ENCODE peak calls at places on chromosomes 16 and 17, in ten cellular contexts. One of them, this sample, is unnamed.

GRCh38 chr17:31691251-31691905 is 167.7 kb downstream of the COPRS start:
- DNase-seq in colonic mucosa: no peak
- DNase-seq in GM23248: no peak
- DNase-seq in fibroblast of pulmonary artery: no peak
- DNase-seq in neuronal stem cell: no peak
- DNase-seq in stomach: no peak
- DNase-seq in brain microvascular endothelial cell: no peak
- DNase-seq in H7: no peak
- DNase-seq in Panc1: no peak
- DNase-seq in mucosa of descending colon: no peak
- DNase-seq in this sample: no peak

GRCh38 chr17:43832976-43833829 is at the start of gene MPP3:
- DNase-seq in neuronal stem cell: peak
- DNase-seq in fibroblast of pulmonary artery: peak
- DNase-seq in brain microvascular endothelial cell: peak
- DNase-seq in Panc1: no peak
- DNase-seq in stomach: peak
- DNase-seq in mucosa of descending colon: peak
- DNase-seq in colonic mucosa: peak
- DNase-seq in H7: peak
- DNase-seq in GM23248: peak
- DNase-seq in this sample: peak

GRCh38 chr16:87052506-87052905 is 264.7 kb downstream of the C16orf95 start:
- DNase-seq in fibroblast of pulmonary artery: no peak
- DNase-seq in neuronal stem cell: no peak
- DNase-seq in mucosa of descending colon: no peak
- DNase-seq in GM23248: peak
- DNase-seq in colonic mucosa: no peak
- DNase-seq in stomach: no peak
- DNase-seq in H7: no peak
- DNase-seq in brain microvascular endothelial cell: peak
- DNase-seq in Panc1: no peak
- DNase-seq in this sample: no peak

GRCh38 chr16:79839450-79839849 is 238.9 kb upstream of the MAF start:
- DNase-seq in neuronal stem cell: no peak
- DNase-seq in GM23248: no peak
- DNase-seq in stomach: no peak
- DNase-seq in H7: no peak
- DNase-seq in mucosa of descending colon: no peak
- DNase-seq in colonic mucosa: no peak
- DNase-seq in brain microvascular endothelial cell: no peak
- DNase-seq in fibroblast of pulmonary artery: no peak
- DNase-seq in Panc1: no peak
- DNase-seq in this sample: no peak

GRCh38 chr17:31842416-31843381 is 16.3 kb downstream of the COPRS start:
- DNase-seq in H7: peak
- DNase-seq in brain microvascular endothelial cell: peak
- DNase-seq in mucosa of descending colon: peak
- DNase-seq in neuronal stem cell: peak
- DNase-seq in GM23248: peak
- DNase-seq in colonic mucosa: peak
- DNase-seq in Panc1: peak
- DNase-seq in fibroblast of pulmonary artery: peak
- DNase-seq in stomach: peak
- DNase-seq in this sample: peak

GRCh38 chr16:535446-536405 is 8.2 kb downstream of the CAPN15 start:
- DNase-seq in stomach: peak
- DNase-seq in neuronal stem cell: no peak
- DNase-seq in H7: peak
- DNase-seq in GM23248: peak
- DNase-seq in colonic mucosa: peak
- DNase-seq in Panc1: no peak
- DNase-seq in brain microvascular endothelial cell: peak
- DNase-seq in mucosa of descending colon: peak
- DNase-seq in fibroblast of pulmonary artery: peak
- DNase-seq in this sample: no peak

GRCh38 chr17:67477687-67478086 is 100.6 kb downstream of the PITPNC1 start:
- DNase-seq in neuronal stem cell: no peak
- DNase-seq in brain microvascular endothelial cell: peak
- DNase-seq in mucosa of descending colon: no peak
- DNase-seq in colonic mucosa: no peak
- DNase-seq in H7: no peak
- DNase-seq in GM23248: peak
- DNase-seq in Panc1: no peak
- DNase-seq in stomach: no peak
- DNase-seq in fibroblast of pulmonary artery: no peak
- DNase-seq in this sample: no peak

GRCh38 chr17:3897731-3898130 is 4.9 kb upstream of the CAMKK1 start:
- DNase-seq in mucosa of descending colon: no peak
- DNase-seq in stomach: no peak
- DNase-seq in colonic mucosa: no peak
- DNase-seq in Panc1: no peak
- DNase-seq in neuronal stem cell: no peak
- DNase-seq in GM23248: no peak
- DNase-seq in fibroblast of pulmonary artery: no peak
- DNase-seq in brain microvascular endothelial cell: no peak
- DNase-seq in H7: no peak
- DNase-seq in this sample: no peak

GRCh38 chr16:86994651-86995171 is 322.5 kb downstream of the C16orf95 start:
- DNase-seq in brain microvascular endothelial cell: peak
- DNase-seq in GM23248: peak
- DNase-seq in colonic mucosa: no peak
- DNase-seq in mucosa of descending colon: no peak
- DNase-seq in neuronal stem cell: no peak
- DNase-seq in Panc1: no peak
- DNase-seq in H7: no peak
- DNase-seq in fibroblast of pulmonary artery: peak
- DNase-seq in stomach: no peak
- DNase-seq in this sample: no peak

GRCh38 chr17:45430738-45431530 is 1.7 kb downstream of the ARHGAP27 start:
- DNase-seq in colonic mucosa: peak
- DNase-seq in Panc1: no peak
- DNase-seq in neuronal stem cell: no peak
- DNase-seq in stomach: peak
- DNase-seq in GM23248: peak
- DNase-seq in fibroblast of pulmonary artery: no peak
- DNase-seq in H7: peak
- DNase-seq in mucosa of descending colon: peak
- DNase-seq in brain microvascular endothelial cell: no peak
- DNase-seq in this sample: peak

GRCh38 chr16:4351880-4352279 is 759 bp upstream of the PAM16 start:
- DNase-seq in colonic mucosa: no peak
- DNase-seq in fibroblast of pulmonary artery: no peak
- DNase-seq in GM23248: peak
- DNase-seq in Panc1: no peak
- DNase-seq in brain microvascular endothelial cell: peak
- DNase-seq in neuronal stem cell: no peak
- DNase-seq in stomach: no peak
- DNase-seq in H7: no peak
- DNase-seq in mucosa of descending colon: no peak
- DNase-seq in this sample: no peak

GRCh38 chr17:75808905-75809621 is 24.5 kb downstream of the UNK start:
- DNase-seq in stomach: peak
- DNase-seq in brain microvascular endothelial cell: peak
- DNase-seq in mucosa of descending colon: peak
- DNase-seq in neuronal stem cell: no peak
- DNase-seq in GM23248: peak
- DNase-seq in Panc1: no peak
- DNase-seq in H7: peak
- DNase-seq in colonic mucosa: no peak
- DNase-seq in fibroblast of pulmonary artery: peak
- DNase-seq in this sample: peak

GRCh38 chr17:57454729-57455062 is 198.4 kb downstream of the MSI2 start:
- DNase-seq in Panc1: no peak
- DNase-seq in GM23248: no peak
- DNase-seq in H7: no peak
- DNase-seq in mucosa of descending colon: no peak
- DNase-seq in fibroblast of pulmonary artery: no peak
- DNase-seq in neuronal stem cell: no peak
- DNase-seq in colonic mucosa: no peak
- DNase-seq in brain microvascular endothelial cell: no peak
- DNase-seq in stomach: no peak
- DNase-seq in this sample: no peak

GRCh38 chr17:72839086-72839728 is 253.3 kb downstream of the SLC39A11 start:
- DNase-seq in brain microvascular endothelial cell: no peak
- DNase-seq in GM23248: no peak
- DNase-seq in stomach: no peak
- DNase-seq in fibroblast of pulmonary artery: no peak
- DNase-seq in H7: no peak
- DNase-seq in mucosa of descending colon: no peak
- DNase-seq in neuronal stem cell: no peak
- DNase-seq in colonic mucosa: no peak
- DNase-seq in Panc1: no peak
- DNase-seq in this sample: no peak

GRCh38 chr17:65198653-65199382 is 61.6 kb downstream of the RGS9 start:
- DNase-seq in mucosa of descending colon: no peak
- DNase-seq in stomach: no peak
- DNase-seq in fibroblast of pulmonary artery: peak
- DNase-seq in GM23248: peak
- DNase-seq in Panc1: peak
- DNase-seq in brain microvascular endothelial cell: no peak
- DNase-seq in colonic mucosa: no peak
- DNase-seq in neuronal stem cell: peak
- DNase-seq in H7: peak
- DNase-seq in this sample: no peak

GRCh38 chr16:58236231-58236690 is 38.4 kb upstream of the CSNK2A2 start:
- DNase-seq in colonic mucosa: peak
- DNase-seq in Panc1: no peak
- DNase-seq in GM23248: peak
- DNase-seq in mucosa of descending colon: peak
- DNase-seq in neuronal stem cell: peak
- DNase-seq in stomach: peak
- DNase-seq in fibroblast of pulmonary artery: peak
- DNase-seq in brain microvascular endothelial cell: peak
- DNase-seq in H7: peak
- DNase-seq in this sample: peak

DNA sequence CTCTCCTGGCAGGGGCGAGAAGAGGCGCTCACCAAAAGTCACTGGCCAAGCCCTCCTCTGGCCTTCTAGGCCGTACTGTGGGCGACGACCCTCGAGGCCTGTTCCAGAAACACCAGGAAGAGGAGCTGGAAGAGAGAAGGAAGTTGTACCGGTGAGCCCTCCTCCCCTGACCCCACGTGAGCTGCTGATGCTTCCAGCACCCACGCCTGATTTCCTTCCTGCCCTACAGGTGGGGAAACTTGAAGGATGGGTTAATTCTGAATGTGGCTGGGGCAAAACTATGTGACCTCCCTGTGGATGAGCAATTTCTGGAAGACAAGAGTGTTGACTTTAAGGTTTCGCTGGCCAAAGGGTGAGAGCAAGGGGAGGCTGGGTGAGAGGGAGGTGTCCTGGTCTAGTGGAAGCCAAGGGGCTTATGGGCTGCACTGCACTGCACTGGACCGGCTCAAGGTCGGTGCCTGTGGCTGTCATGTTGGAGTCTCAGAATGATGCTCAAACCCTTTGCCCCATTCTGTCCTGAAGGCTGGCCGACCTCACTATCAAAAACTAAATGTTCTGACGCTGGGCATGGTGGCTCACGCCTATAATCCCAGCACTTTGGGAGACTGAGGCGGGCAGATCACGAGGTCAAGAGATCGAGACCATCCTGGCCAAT is 6.2 kb downstream of the C17orf100 start:
- DNase-seq in stomach: no peak
- DNase-seq in colonic mucosa: no peak
- DNase-seq in GM23248: no peak
- DNase-seq in mucosa of descending colon: no peak
- DNase-seq in fibroblast of pulmonary artery: no peak
- DNase-seq in brain microvascular endothelial cell: no peak
- DNase-seq in Panc1: no peak
- DNase-seq in H7: no peak
- DNase-seq in neuronal stem cell: no peak
- DNase-seq in this sample: no peak
- H3K4me3 ChIP-seq in stomach: no peak
- H3K4me3 ChIP-seq in colonic mucosa: no peak
- H3K4me3 ChIP-seq in GM23248: no peak
- H3K4me3 ChIP-seq in mucosa of descending colon: no peak
- H3K4me3 ChIP-seq in fibroblast of pulmonary artery: no peak
- H3K4me3 ChIP-seq in brain microvascular endothelial cell: no peak
- H3K4me3 ChIP-seq in Panc1: no peak
- H3K4me3 ChIP-seq in H7: peak
- H3K4me3 ChIP-seq in neuronal stem cell: peak
- H3K4me3 ChIP-seq in this sample: peak

GRCh38 chr17:41678411-41678906 is 10.2 kb upstream of the EIF1 start:
- DNase-seq in H7: no peak
- DNase-seq in GM23248: no peak
- DNase-seq in mucosa of descending colon: no peak
- DNase-seq in Panc1: no peak
- DNase-seq in neuronal stem cell: no peak
- DNase-seq in colonic mucosa: no peak
- DNase-seq in brain microvascular endothelial cell: no peak
- DNase-seq in fibroblast of pulmonary artery: peak
- DNase-seq in stomach: no peak
- DNase-seq in this sample: no peak
- H3K4me3 ChIP-seq in H7: no peak
- H3K4me3 ChIP-seq in GM23248: peak
- H3K4me3 ChIP-seq in mucosa of descending colon: no peak
- H3K4me3 ChIP-seq in Panc1: peak
- H3K4me3 ChIP-seq in neuronal stem cell: no peak
- H3K4me3 ChIP-seq in colonic mucosa: peak
- H3K4me3 ChIP-seq in brain microvascular endothelial cell: peak
- H3K4me3 ChIP-seq in fibroblast of pulmonary artery: peak
- H3K4me3 ChIP-seq in stomach: peak
- H3K4me3 ChIP-seq in this sample: peak

GRCh38 chr17:7923290-7923628 is 6.4 kb downstream of the KCNAB3 start:
- DNase-seq in neuronal stem cell: no peak
- DNase-seq in GM23248: no peak
- DNase-seq in Panc1: no peak
- DNase-seq in mucosa of descending colon: no peak
- DNase-seq in H7: no peak
- DNase-seq in stomach: no peak
- DNase-seq in fibroblast of pulmonary artery: no peak
- DNase-seq in brain microvascular endothelial cell: no peak
- DNase-seq in colonic mucosa: no peak
- DNase-seq in this sample: no peak
- H3K4me3 ChIP-seq in neuronal stem cell: no peak
- H3K4me3 ChIP-seq in GM23248: peak
- H3K4me3 ChIP-seq in Panc1: peak
- H3K4me3 ChIP-seq in mucosa of descending colon: no peak
- H3K4me3 ChIP-seq in H7: peak
- H3K4me3 ChIP-seq in stomach: peak
- H3K4me3 ChIP-seq in fibroblast of pulmonary artery: peak
- H3K4me3 ChIP-seq in brain microvascular endothelial cell: peak
- H3K4me3 ChIP-seq in colonic mucosa: peak
- H3K4me3 ChIP-seq in this sample: peak

DNA sequence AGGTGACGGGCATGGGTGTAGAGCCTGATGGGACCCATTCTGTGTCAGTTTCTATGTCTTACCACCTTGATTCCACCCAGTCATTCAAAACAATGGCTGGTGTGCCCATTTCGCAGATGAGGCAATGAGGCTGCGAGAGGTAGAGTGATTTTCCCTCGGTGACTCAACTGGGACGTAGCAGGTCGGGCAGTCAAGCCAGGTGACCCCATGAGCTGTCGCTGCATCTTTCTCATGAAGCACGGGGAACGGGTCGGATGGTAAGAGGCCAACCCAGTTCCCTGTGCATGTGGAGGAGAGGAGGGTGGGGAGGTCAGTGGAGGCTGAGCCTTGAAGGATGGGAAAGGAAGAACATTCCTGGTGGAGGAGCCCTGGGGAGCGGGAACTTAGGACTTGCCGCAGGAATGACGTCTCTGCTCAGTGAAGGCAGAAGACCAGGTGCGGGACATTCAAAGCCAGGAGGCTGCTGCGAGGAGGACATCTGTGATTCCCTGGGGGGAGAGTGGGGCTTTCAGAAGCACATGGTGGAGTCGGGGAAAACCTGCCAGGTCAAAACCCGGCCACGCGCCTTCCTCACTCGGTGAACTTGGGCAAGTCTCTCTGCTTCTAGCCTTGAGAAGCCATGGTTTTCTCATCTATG is 1.1 kb downstream of the IL21R start:
- DNase-seq in fibroblast of pulmonary artery: no peak
- DNase-seq in stomach: no peak
- DNase-seq in neuronal stem cell: no peak
- DNase-seq in colonic mucosa: no peak
- DNase-seq in H7: no peak
- DNase-seq in Panc1: no peak
- DNase-seq in GM23248: no peak
- DNase-seq in mucosa of descending colon: no peak
- DNase-seq in brain microvascular endothelial cell: no peak
- DNase-seq in this sample: no peak
- H3K4me3 ChIP-seq in fibroblast of pulmonary artery: no peak
- H3K4me3 ChIP-seq in stomach: no peak
- H3K4me3 ChIP-seq in neuronal stem cell: no peak
- H3K4me3 ChIP-seq in colonic mucosa: peak
- H3K4me3 ChIP-seq in H7: no peak
- H3K4me3 ChIP-seq in Panc1: no peak
- H3K4me3 ChIP-seq in GM23248: no peak
- H3K4me3 ChIP-seq in mucosa of descending colon: no peak
- H3K4me3 ChIP-seq in brain microvascular endothelial cell: no peak
- H3K4me3 ChIP-seq in this sample: peak

This sample was measured in spleen.